ENCODE peak calls at places on chromosomes 4 and X, in seven cellular contexts. One of them, this sample, is unnamed.

GRCh38 chrX:147912093-147912801 is 528 bp downstream of the FMR1 start:
- DNase-seq in neural crest cell: peak
- DNase-seq in CD8-positive, alpha-beta memory T cell: peak
- DNase-seq in left ventricle myocardium inferior: peak
- DNase-seq in AG08395: peak
- DNase-seq in HFF-Myc: no peak
- DNase-seq in HT-29: peak
- DNase-seq in this sample: peak

GRCh38 chr4:141081921-141082381 is 51.3 kb downstream of the RNF150 start:
- DNase-seq in neural crest cell: no peak
- DNase-seq in CD8-positive, alpha-beta memory T cell: no peak
- DNase-seq in left ventricle myocardium inferior: no peak
- DNase-seq in AG08395: no peak
- DNase-seq in HFF-Myc: no peak
- DNase-seq in HT-29: no peak
- DNase-seq in this sample: no peak

GRCh38 chrX:153477458-153477857 is 7.1 kb upstream of the HAUS7 start:
- DNase-seq in neural crest cell: no peak
- DNase-seq in CD8-positive, alpha-beta memory T cell: no peak
- DNase-seq in left ventricle myocardium inferior: no peak
- DNase-seq in AG08395: no peak
- DNase-seq in HFF-Myc: no peak
- DNase-seq in HT-29: no peak
- DNase-seq in this sample: no peak

GRCh38 chrX:150765782-150766350 is 72.7 kb downstream of the MTMR1 start:
- DNase-seq in neural crest cell: no peak
- DNase-seq in CD8-positive, alpha-beta memory T cell: no peak
- DNase-seq in left ventricle myocardium inferior: no peak
- DNase-seq in AG08395: no peak
- DNase-seq in HFF-Myc: no peak
- DNase-seq in HT-29: no peak
- DNase-seq in this sample: no peak

GRCh38 chrX:56729152-56729557 is at the start of gene NBDY:
- DNase-seq in neural crest cell: peak
- DNase-seq in CD8-positive, alpha-beta memory T cell: peak
- DNase-seq in left ventricle myocardium inferior: peak
- DNase-seq in AG08395: peak
- DNase-seq in HFF-Myc: no peak
- DNase-seq in HT-29: peak
- DNase-seq in this sample: peak

GRCh38 chrX:13215729-13216128 is 104.1 kb downstream of the ATXN3L start:
- DNase-seq in neural crest cell: no peak
- DNase-seq in CD8-positive, alpha-beta memory T cell: no peak
- DNase-seq in left ventricle myocardium inferior: no peak
- DNase-seq in AG08395: no peak
- DNase-seq in HFF-Myc: no peak
- DNase-seq in HT-29: no peak
- DNase-seq in this sample: no peak

GRCh38 chrX:40101430-40101802 is 3.7 kb upstream of the BCOR start:
- DNase-seq in neural crest cell: no peak
- DNase-seq in CD8-positive, alpha-beta memory T cell: no peak
- DNase-seq in left ventricle myocardium inferior: no peak
- DNase-seq in AG08395: no peak
- DNase-seq in HFF-Myc: no peak
- DNase-seq in HT-29: no peak
- DNase-seq in this sample: no peak

GRCh38 chrX:129846686-129847085 is 3.0 kb upstream of the ZDHHC9 start:
- DNase-seq in neural crest cell: no peak
- DNase-seq in CD8-positive, alpha-beta memory T cell: no peak
- DNase-seq in left ventricle myocardium inferior: no peak
- DNase-seq in AG08395: no peak
- DNase-seq in HFF-Myc: no peak
- DNase-seq in HT-29: no peak
- DNase-seq in this sample: no peak

GRCh38 chrX:124300412-124300811 is 32.0 kb upstream of the TEX13D start:
- DNase-seq in neural crest cell: no peak
- DNase-seq in CD8-positive, alpha-beta memory T cell: no peak
- DNase-seq in left ventricle myocardium inferior: no peak
- DNase-seq in AG08395: no peak
- DNase-seq in HFF-Myc: no peak
- DNase-seq in HT-29: no peak
- DNase-seq in this sample: no peak

GRCh38 chr4:40908702-40909362 is 159.1 kb downstream of the NSUN7 start:
- DNase-seq in neural crest cell: peak
- DNase-seq in CD8-positive, alpha-beta memory T cell: peak
- DNase-seq in left ventricle myocardium inferior: peak
- DNase-seq in AG08395: peak
- DNase-seq in HFF-Myc: peak
- DNase-seq in HT-29: peak
- DNase-seq in this sample: peak

GRCh38 chr4:159655547-159655946 is 552.7 kb downstream of the RAPGEF2 start:
- DNase-seq in neural crest cell: no peak
- DNase-seq in CD8-positive, alpha-beta memory T cell: no peak
- DNase-seq in left ventricle myocardium inferior: no peak
- DNase-seq in AG08395: no peak
- DNase-seq in HFF-Myc: no peak
- DNase-seq in HT-29: peak
- DNase-seq in this sample: no peak

GRCh38 chrX:11949291-11949690 is 189.0 kb upstream of the FRMPD4 start:
- DNase-seq in neural crest cell: no peak
- DNase-seq in CD8-positive, alpha-beta memory T cell: no peak
- DNase-seq in left ventricle myocardium inferior: no peak
- DNase-seq in AG08395: no peak
- DNase-seq in HFF-Myc: no peak
- DNase-seq in HT-29: no peak
- DNase-seq in this sample: no peak

GRCh38 chr4:15920723-15921591 is 17.6 kb downstream of the FGFBP1 start:
- DNase-seq in neural crest cell: no peak
- DNase-seq in CD8-positive, alpha-beta memory T cell: no peak
- DNase-seq in left ventricle myocardium inferior: no peak
- DNase-seq in AG08395: peak
- DNase-seq in HFF-Myc: peak
- DNase-seq in HT-29: peak
- DNase-seq in this sample: peak

GRCh38 chr4:10160280-10160856 is 43.8 kb upstream of the WDR1 start:
- DNase-seq in neural crest cell: no peak
- DNase-seq in CD8-positive, alpha-beta memory T cell: no peak
- DNase-seq in left ventricle myocardium inferior: no peak
- DNase-seq in AG08395: peak
- DNase-seq in HFF-Myc: no peak
- DNase-seq in HT-29: no peak
- DNase-seq in this sample: peak

GRCh38 chr4:159487284-159487747 is 384.4 kb downstream of the RAPGEF2 start:
- DNase-seq in neural crest cell: peak
- DNase-seq in CD8-positive, alpha-beta memory T cell: no peak
- DNase-seq in left ventricle myocardium inferior: no peak
- DNase-seq in AG08395: peak
- DNase-seq in HFF-Myc: peak
- DNase-seq in HT-29: peak
- DNase-seq in this sample: peak

GRCh38 chrX:1589356-1590130 is 1.9 kb upstream of the AKAP17A start:
- DNase-seq in neural crest cell: no peak
- DNase-seq in CD8-positive, alpha-beta memory T cell: no peak
- DNase-seq in left ventricle myocardium inferior: no peak
- DNase-seq in AG08395: no peak
- DNase-seq in HFF-Myc: no peak
- DNase-seq in HT-29: no peak
- DNase-seq in this sample: no peak

GRCh38 chr4:146182450-146182849 is 6.9 kb downstream of the LSM6 start:
- DNase-seq in neural crest cell: no peak
- DNase-seq in CD8-positive, alpha-beta memory T cell: no peak
- DNase-seq in left ventricle myocardium inferior: no peak
- DNase-seq in AG08395: no peak
- DNase-seq in HFF-Myc: no peak
- DNase-seq in HT-29: no peak
- DNase-seq in this sample: no peak

GRCh38 chr4:127622923-127623754 is 9.6 kb upstream of the INTU start:
- DNase-seq in neural crest cell: peak
- DNase-seq in CD8-positive, alpha-beta memory T cell: no peak
- DNase-seq in left ventricle myocardium inferior: peak
- DNase-seq in AG08395: peak
- DNase-seq in HFF-Myc: no peak
- DNase-seq in HT-29: no peak
- DNase-seq in this sample: peak

GRCh38 chr4:172786039-172786792 is 382.4 kb upstream of the GALNT7 start:
- DNase-seq in neural crest cell: no peak
- DNase-seq in CD8-positive, alpha-beta memory T cell: no peak
- DNase-seq in left ventricle myocardium inferior: no peak
- DNase-seq in AG08395: no peak
- DNase-seq in HFF-Myc: no peak
- DNase-seq in HT-29: no peak
- DNase-seq in this sample: no peak

GRCh38 chrX:15930585-15930984 is 76.0 kb upstream of the AP1S2 start:
- DNase-seq in neural crest cell: no peak
- DNase-seq in CD8-positive, alpha-beta memory T cell: no peak
- DNase-seq in left ventricle myocardium inferior: no peak
- DNase-seq in AG08395: peak
- DNase-seq in HFF-Myc: no peak
- DNase-seq in HT-29: peak
- DNase-seq in this sample: peak

GRCh38 chrX:120797201-120797938 is 78.3 kb downstream of the CT47B1 start:
- DNase-seq in neural crest cell: no peak
- DNase-seq in CD8-positive, alpha-beta memory T cell: no peak
- DNase-seq in left ventricle myocardium inferior: no peak
- DNase-seq in AG08395: no peak
- DNase-seq in HFF-Myc: no peak
- DNase-seq in HT-29: no peak
- DNase-seq in this sample: no peak

GRCh38 chrX:155179343-155179997 is 36.8 kb upstream of the VBP1 start:
- DNase-seq in neural crest cell: no peak
- DNase-seq in CD8-positive, alpha-beta memory T cell: no peak
- DNase-seq in left ventricle myocardium inferior: no peak
- DNase-seq in AG08395: no peak
- DNase-seq in HFF-Myc: no peak
- DNase-seq in HT-29: peak
- DNase-seq in this sample: no peak

GRCh38 chr4:158597879-158598596 is 73.6 kb downstream of the C4orf46 start:
- DNase-seq in neural crest cell: no peak
- DNase-seq in CD8-positive, alpha-beta memory T cell: no peak
- DNase-seq in left ventricle myocardium inferior: no peak
- DNase-seq in AG08395: peak
- DNase-seq in HFF-Myc: no peak
- DNase-seq in HT-29: no peak
- DNase-seq in this sample: no peak

This sample was measured in hepatocyte.